ENCODE peak calls at places on chromosomes 11 and 22, in six cellular contexts. X, S, U, Q, W and D are unnamed samples. For H3K9me3, the result is how much of the 10 kb centered on the place peaks cover.

GRCh38 chr11:31487848-31488247 is 21.6 kb downstream of the IMMP1L start:
- DNase-seq in X (no peak), S (no peak), U (peak), Q (peak), W (no peak), D (no peak)

GRCh38 chr11:102014756-102015155 is 32.5 kb upstream of the CFAP300 start:
- DNase-seq in X (no peak), S (no peak), U (no peak), Q (no peak), W (no peak), D (no peak)

GRCh38 chr11:36454991-36455611 is 55.0 kb downstream of the TRAF6 start:
- DNase-seq in X (peak), S (no peak), U (peak), Q (no peak), W (no peak), D (no peak)

GRCh38 chr11:76629133-76629852 is 41.3 kb downstream of the LRRC32 start:
- DNase-seq in X (peak), S (peak), U (no peak), Q (no peak), W (peak), D (no peak)

GRCh38 chr22:37416806-37417205 is 10.5 kb downstream of the ELFN2 start:
- DNase-seq in X (no peak), S (no peak), U (peak), Q (no peak), W (no peak), D (no peak)

GRCh38 chr11:129639300-129639699 is 176.3 kb upstream of the TMEM45B start:
- DNase-seq in X (no peak), S (no peak), U (no peak), Q (no peak), W (no peak), D (no peak)

GRCh38 chr11:77130763-77131513 is 2.9 kb downstream of the MYO7A start:
- DNase-seq in X (peak), S (no peak), U (peak), Q (peak), W (no peak), D (no peak)

GRCh38 chr11:69554849-69555248 is 73.4 kb downstream of the LINC01488 start:
- DNase-seq in X (no peak), S (no peak), U (no peak), Q (no peak), W (no peak), D (no peak)

GRCh38 chr11:45208135-45208534 is 61.7 kb downstream of the PRDM11 start:
- DNase-seq in X (no peak), S (no peak), U (no peak), Q (no peak), W (no peak), D (no peak)

GRCh38 chr11:129999407-129999806 is 3.2 kb downstream of the PRDM10 start:
- DNase-seq in X (no peak), S (no peak), U (no peak), Q (no peak), W (no peak), D (no peak)

DNA sequence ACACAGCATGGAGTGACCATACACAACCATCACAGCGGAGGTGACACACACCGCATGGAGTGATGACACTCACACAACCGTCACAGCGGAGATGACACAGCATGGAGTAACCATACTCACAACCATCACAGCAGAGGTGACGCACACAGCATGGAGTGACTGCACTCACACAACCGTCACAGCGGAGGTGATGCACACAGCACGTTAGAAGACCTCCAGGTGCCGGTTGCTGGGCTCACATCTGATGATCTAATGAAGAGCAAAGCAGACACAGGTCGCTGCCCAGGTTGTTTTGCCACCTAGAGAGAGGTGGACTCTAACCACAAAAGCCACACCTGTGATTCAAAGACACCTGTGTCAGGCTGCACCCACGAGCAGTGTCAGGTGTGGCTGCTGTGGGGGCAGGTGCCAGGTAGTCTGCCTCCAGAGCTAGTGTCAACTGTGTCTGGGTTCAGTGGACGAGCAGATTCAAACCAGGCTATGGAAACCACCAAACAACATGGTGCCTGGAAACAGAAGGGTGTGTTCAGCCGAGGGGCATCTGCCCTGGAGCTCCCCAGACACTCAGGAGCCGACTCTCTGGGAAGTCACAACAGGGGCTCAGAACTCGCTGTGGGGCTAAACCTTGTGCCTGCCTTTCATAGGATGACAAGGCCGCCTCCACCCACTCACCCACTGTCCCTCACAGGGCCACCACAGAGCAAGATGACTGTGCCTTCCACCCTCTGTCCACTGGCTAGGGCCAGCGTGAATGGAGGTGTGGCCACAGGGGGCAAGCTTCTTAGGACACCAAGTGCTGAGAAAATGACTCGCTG is 608.2 kb downstream of the TBC1D22A start:
- DNase-seq in X (no peak), S (no peak), U (no peak), Q (no peak), W (peak), D (no peak)
- H3K9me3 ChIP-seq in X (under half), S (under half), U (under half), Q (under half), W (under half), D (under half)

GRCh38 chr11:85970593-85970992 is 98.3 kb downstream of the PICALM start:
- DNase-seq in X (no peak), S (no peak), U (no peak), Q (no peak), W (no peak), D (no peak)
- H3K4me3 ChIP-seq in X (no peak), S (no peak), U (no peak), Q (no peak), W (no peak), D (no peak)

DNA sequence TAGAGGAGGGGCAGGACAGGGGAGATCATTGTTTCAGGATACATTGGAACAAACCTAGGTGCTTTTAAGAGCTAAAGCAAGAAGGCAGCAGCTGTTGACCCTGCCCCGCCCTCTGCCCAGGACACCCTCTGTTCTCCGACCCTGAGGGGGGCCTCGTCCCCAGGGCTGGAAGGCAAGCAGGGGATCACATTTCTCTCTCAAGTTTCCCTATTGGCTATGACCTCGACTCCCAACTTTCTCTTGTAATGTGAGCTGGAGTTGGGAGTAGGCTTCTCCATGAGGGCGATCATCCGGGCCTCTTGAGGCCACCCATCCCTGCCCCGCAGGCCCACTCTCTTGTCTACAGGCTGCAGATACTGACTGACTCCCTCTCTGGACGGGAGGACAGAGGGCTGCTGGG is 37.7 kb downstream of the DSCAML1 start:
- DNase-seq in X (no peak), S (no peak), U (no peak), Q (no peak), W (no peak), D (no peak)
- H3K9me3 ChIP-seq in X (under half), S (under half), U (under half), Q (under half), W (under half), D (under half)

GRCh38 chr22:28795932-28796856 is 4.2 kb downstream of the XBP1 start:
- DNase-seq in X (no peak), S (no peak), U (no peak), Q (no peak), W (no peak), D (no peak)
- H3K4me3 ChIP-seq in X (no peak), S (no peak), U (no peak), Q (peak), W (peak), D (no peak)